ENCODE peak calls at places on chromosomes 12 and 14, in nine cellular contexts. R is NB4; A is CD4-positive, CD25-positive, alpha-beta regulatory T cell; Q is astrocyte; K is H7; U is endodermal cell; C is mammary epithelial cell; W is cardiac muscle cell; Y is A549. E is an unnamed sample.

GRCh38 chr12:12315838-12316237 is 34.2 kb downstream of the MANSC1 start:
- DNase-seq in W (no peak), K (no peak), Q (no peak), R (no peak), A (no peak), C (no peak), U (no peak), Y (no peak), E (no peak)

GRCh38 chr12:76878045-76878898 is 547 bp downstream of the CSRP2 start:
- DNase-seq in K (peak; percentile 79), R (peak; percentile 11), W (peak; percentile 24), Q (no peak), Y (peak; percentile 10), A (peak; percentile 6), U (peak; percentile 92), C (peak; percentile 35), E (no peak)

GRCh38 chr12:31682136-31682962 is 22.9 kb downstream of the ETFBKMT start:
- DNase-seq in C (peak; percentile 73), Y (peak; percentile 95), K (peak; percentile 72), U (peak; percentile 95), W (peak; percentile 92), R (peak; percentile 90), Q (peak; percentile 69), A (peak; percentile 71), E (peak; percentile 89)

GRCh38 chr14:106848330-106849121 is 1322.1 kb downstream of the TMEM121 start:
- DNase-seq in W (no peak), K (no peak), A (no peak), Y (peak; percentile 69), U (no peak), C (peak; percentile 85), Q (no peak), R (peak; percentile 75), E (no peak)

GRCh38 chr12:55658212-55658611 is 21.5 kb downstream of the OR10P1 start:
- DNase-seq in U (peak; percentile 27), C (no peak), A (no peak), Y (no peak), W (no peak), K (no peak), R (no peak), Q (no peak), E (no peak)

GRCh38 chr12:12399906-12400305 is 43.0 kb downstream of the BORCS5 start:
- DNase-seq in W (peak; percentile 30), C (no peak), Y (no peak), R (no peak), Q (no peak), K (no peak), A (no peak), U (no peak), E (peak; percentile 18)

GRCh38 chr14:98647754-98648153 is 624.2 kb downstream of the BCL11B start:
- DNase-seq in R (no peak), Q (no peak), C (no peak), K (no peak), Y (no peak), U (no peak), W (no peak), A (no peak), E (no peak)

GRCh38 chr12:126558810-126559209 is 1493.6 kb downstream of the AACS start:
- DNase-seq in K (no peak), R (no peak), A (no peak), W (no peak), C (no peak), Y (no peak), U (no peak), Q (no peak), E (peak; percentile 18)

GRCh38 chr12:124499873-124500231 is 67.6 kb downstream of the NCOR2 start:
- DNase-seq in K (no peak), Q (no peak), R (no peak), Y (no peak), C (no peak), U (peak; percentile 73), A (no peak), W (no peak), E (no peak)

GRCh38 chr14:75229923-75230792 is 48.5 kb upstream of the FOS start:
- DNase-seq in U (peak; percentile 85), R (peak; percentile 64), A (peak; percentile 36), C (peak; percentile 92), Y (peak; percentile 84), W (peak; percentile 81), Q (peak; percentile 69), K (no peak), E (peak; percentile 67)

GRCh38 chr14:80572666-80573065 is 361.4 kb upstream of the DIO2 start:
- DNase-seq in Y (peak; percentile 12), C (no peak), U (no peak), A (no peak), K (no peak), R (no peak), Q (no peak), W (no peak), E (no peak)

DNA sequence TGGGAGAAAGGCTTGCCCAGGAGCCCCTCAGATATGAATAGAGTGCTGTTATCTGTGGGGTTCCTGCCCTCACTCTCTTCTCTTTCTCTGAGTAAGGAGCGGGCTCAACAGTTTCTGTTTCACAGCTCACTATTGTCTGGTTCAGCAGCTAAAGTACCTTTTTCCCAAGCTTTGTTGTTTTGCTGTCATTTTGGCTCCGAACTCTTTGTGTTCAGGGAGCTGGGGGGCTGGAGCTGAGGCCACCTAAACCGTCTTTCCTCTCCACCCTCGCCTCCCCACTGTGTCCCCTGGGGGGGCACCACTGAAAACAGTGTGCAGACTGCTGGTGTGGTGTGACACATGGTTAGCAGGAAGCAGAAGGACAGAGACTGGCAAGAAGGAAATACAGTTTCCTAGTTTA is 51.4 kb downstream of the FBXW8 start:
- DNase-seq in K (no peak), U (peak; percentile 35), C (no peak), Y (no peak), W (no peak), Q (no peak), A (no peak), R (peak; percentile 63), E (no peak)
- H3K4me3 ChIP-seq in K (no peak overlapping the region), U (no peak overlapping the region), C (no peak overlapping the region), Y (no peak overlapping the region), W (no peak overlapping the region), Q (no peak overlapping the region), A (no peak overlapping the region), R (no peak overlapping the region), E (no peak overlapping the region)

GRCh38 chr12:132239796-132240668 is 89.4 kb downstream of the GALNT9 start:
- DNase-seq in W (no peak), R (no peak), U (no peak), C (no peak), A (no peak), K (no peak), Y (no peak), Q (no peak), E (no peak)

GRCh38 chr12:132236930-132237771 is 92.2 kb downstream of the GALNT9 start:
- DNase-seq in K (no peak), C (no peak), W (no peak), A (no peak), Q (no peak), U (no peak), R (no peak), Y (no peak), E (no peak)

GRCh38 chr12:132238487-132239248 is 90.7 kb downstream of the GALNT9 start:
- DNase-seq in R (no peak), A (no peak), K (no peak), Q (no peak), U (peak; percentile 54), Y (peak; percentile 47), C (no peak), W (peak; percentile 11), E (no peak)

GRCh38 chr12:132237772-132238486 is 91.5 kb downstream of the GALNT9 start:
- DNase-seq in Y (no peak), C (no peak), W (no peak), K (no peak), U (no peak), A (no peak), R (no peak), Q (no peak), E (no peak)

GRCh38 chr12:132239392-132239791 is 90.0 kb downstream of the GALNT9 start:
- DNase-seq in C (no peak), A (no peak), Y (no peak), W (no peak), K (no peak), Q (no peak), U (no peak), R (no peak), E (no peak)
- H3K4me3 ChIP-seq in C (no peak overlapping the region), A (no peak overlapping the region), Y (no peak overlapping the region), W (no peak overlapping the region), K (no peak overlapping the region), Q (no peak overlapping the region), U (peak overlapping the region; percentile 71), R (no peak overlapping the region), E (no peak overlapping the region)

DNA sequence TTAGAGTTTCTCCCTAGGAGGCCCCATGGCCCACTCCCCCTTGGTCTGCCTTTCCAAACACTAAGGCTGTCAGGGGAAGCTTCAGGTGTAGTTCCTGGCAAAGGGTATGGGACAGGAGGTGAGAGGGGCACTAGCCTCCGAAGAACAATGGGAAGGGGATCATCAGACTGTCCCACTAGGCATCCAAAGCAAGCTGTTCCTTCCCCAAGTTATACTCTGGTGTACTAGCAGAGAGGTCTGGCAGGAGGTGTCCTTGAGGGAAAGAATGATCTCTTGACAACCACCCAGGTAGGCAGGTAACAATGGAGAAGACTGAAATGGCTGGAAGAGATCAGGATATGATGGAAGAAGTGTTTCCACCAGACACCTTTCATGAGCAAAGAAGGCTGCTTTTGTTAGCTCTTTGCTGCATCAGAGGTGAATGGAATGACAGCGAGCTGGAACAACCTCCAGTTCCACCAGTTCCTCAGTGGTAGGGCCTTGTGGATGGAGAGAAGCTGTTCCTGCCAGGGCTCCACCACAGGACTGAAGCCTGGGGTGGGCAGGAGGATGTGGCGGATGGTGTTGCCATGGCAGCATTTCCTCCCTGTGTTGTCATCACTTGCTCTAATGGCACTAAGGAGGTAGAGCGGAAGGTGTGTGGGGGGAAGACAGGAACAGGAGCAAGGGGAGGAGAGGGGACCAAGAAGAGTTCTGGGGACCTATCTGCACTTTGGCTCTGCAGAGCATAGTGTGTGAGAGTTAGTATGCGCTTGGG is 2.3 kb upstream of the AGAP2 start:
- DNase-seq in K (no peak), R (peak; percentile 84), Y (no peak), U (no peak), C (no peak), Q (no peak), A (peak; percentile 88), W (no peak), E (no peak)
- H3K4me3 ChIP-seq in K (no peak overlapping the region), R (peak overlapping the region; percentile 74), Y (no peak overlapping the region), U (no peak overlapping the region), C (no peak overlapping the region), Q (no peak overlapping the region), A (peak overlapping the region; percentile 99), W (no peak overlapping the region), E (no peak overlapping the region)

GRCh38 chr12:122026706-122027328 is 5.1 kb downstream of the BCL7A start:
- DNase-seq in Q (no peak), K (peak; percentile 76), R (no peak), U (peak; percentile 62), W (no peak), C (no peak), A (no peak), Y (no peak), E (no peak)

GRCh38 chr12:122029620-122030426 is 8.1 kb downstream of the BCL7A start:
- DNase-seq in U (peak; percentile 58), K (peak; percentile 69), Y (no peak), C (peak; percentile 77), Q (no peak), A (no peak), W (no peak), R (peak; percentile 86), E (no peak)

GRCh38 chr12:122030427-122030825 is 8.7 kb downstream of the BCL7A start:
- DNase-seq in C (no peak), Q (no peak), Y (no peak), R (peak; percentile 96), U (no peak), A (no peak), W (no peak), K (no peak), E (no peak)

GRCh38 chr12:122028601-122029560 is 7.2 kb downstream of the BCL7A start:
- DNase-seq in Y (no peak), W (no peak), U (no peak), R (peak; percentile 40), K (peak; percentile 47), Q (no peak), A (no peak), C (peak; percentile 60), E (no peak)

GRCh38 chr12:122028165-122028591 is 6.5 kb downstream of the BCL7A start:
- DNase-seq in R (no peak), K (peak; percentile 31), A (no peak), Q (peak; percentile 69), C (peak; percentile 80), W (no peak), Y (no peak), U (no peak), E (peak; percentile 67)
- H3K4me3 ChIP-seq in R (no peak overlapping the region), K (no peak overlapping the region), A (no peak overlapping the region), Q (no peak overlapping the region), C (no peak overlapping the region), W (no peak overlapping the region), Y (no peak overlapping the region), U (no peak overlapping the region), E (no peak overlapping the region)

E was measured in fibroblast of the aortic adventitia.